ENCODE peak calls at places on chromosomes 2 and 18, in seven cellular contexts. B is GM23248, K is astrocyte of the spinal cord, H is COR-L47, T is HCEC 1CT, E is prostate gland, F is colonic mucosa. O is an unnamed sample.

GRCh38 chr18:23179416-23179815 is 44.1 kb downstream of the CABLES1 start:
- DNase-seq in E (no peak), H (no peak), T (no peak), K (no peak), B (no peak), F (no peak), O (no peak)

GRCh38 chr2:47165001-47165555 is 10.0 kb upstream of the STPG4 start:
- DNase-seq in H (no peak), B (peak), F (no peak), K (no peak), E (no peak), T (peak), O (peak)

GRCh38 chr2:98669675-98670074 is 61.3 kb downstream of the MGAT4A start:
- DNase-seq in K (no peak), H (no peak), E (no peak), F (no peak), B (no peak), T (no peak), O (no peak)

GRCh38 chr2:16324971-16325612 is 340.5 kb downstream of the CYRIA start:
- DNase-seq in K (no peak), H (no peak), B (no peak), T (no peak), F (no peak), E (no peak), O (no peak)

GRCh38 chr2:45728458-45728942 is 77.0 kb downstream of the PRKCE start:
- DNase-seq in F (no peak), B (no peak), H (no peak), T (no peak), K (no peak), E (no peak), O (no peak)

GRCh38 chr2:65413610-65414009 is 18.8 kb downstream of the SPRED2 start:
- DNase-seq in F (no peak), H (no peak), B (no peak), T (no peak), E (no peak), K (no peak), O (peak)

GRCh38 chr2:239926587-239927234 is 98.4 kb downstream of the NDUFA10 start:
- DNase-seq in B (peak), H (no peak), K (no peak), E (no peak), T (no peak), F (peak), O (peak)

GRCh38 chr2:241225545-241225944 is 37.1 kb downstream of the ANO7 start:
- DNase-seq in B (no peak), T (no peak), H (no peak), K (no peak), F (no peak), E (no peak), O (no peak)

GRCh38 chr18:75477913-75478312 is 50.4 kb upstream of the SMIM21 start:
- DNase-seq in H (no peak), T (peak), E (no peak), B (peak), F (no peak), K (peak), O (peak)

GRCh38 chr18:8052237-8052701 is 485.2 kb downstream of the PTPRM start:
- DNase-seq in F (no peak), H (peak), K (peak), T (peak), E (no peak), B (peak), O (peak)

GRCh38 chr2:2269989-2270562 is 61.0 kb downstream of the MYT1L start:
- DNase-seq in B (peak), K (no peak), H (no peak), F (no peak), T (no peak), E (no peak), O (no peak)

GRCh38 chr2:86035883-86036789 is 69.5 kb downstream of the POLR1A start:
- DNase-seq in T (peak), E (peak), B (peak), F (peak), K (peak), H (peak), O (peak)

GRCh38 chr2:222304737-222305509 is 6.1 kb upstream of the PAX3 start:
- DNase-seq in H (no peak), T (no peak), E (no peak), K (peak), B (no peak), F (no peak), O (no peak)

GRCh38 chr2:241001413-241002274 is 3.2 kb downstream of the SNED1 start:
- DNase-seq in F (no peak), T (no peak), B (no peak), K (no peak), E (peak), H (no peak), O (no peak)

GRCh38 chr2:98518106-98518505 is 73.4 kb downstream of the INPP4A start:
- DNase-seq in K (no peak), F (peak), E (no peak), H (no peak), T (peak), B (peak), O (no peak)

GRCh38 chr2:212815453-212815852 is 276.9 kb upstream of the ERBB4 start:
- DNase-seq in T (no peak), B (no peak), F (no peak), E (no peak), K (no peak), H (no peak), O (no peak)

GRCh38 chr2:61853086-61853847 is 593 bp downstream of the FAM161A start:
- DNase-seq in T (peak), K (no peak), B (peak), E (peak), H (peak), F (peak), O (no peak)

GRCh38 chr2:217729426-217730058 is 273.3 kb downstream of the TNS1 start:
- DNase-seq in E (no peak), T (no peak), K (no peak), H (peak), B (peak), F (no peak), O (peak)

GRCh38 chr2:172806426-172807008 is 70.9 kb downstream of the RAPGEF4 start:
- DNase-seq in K (peak), T (peak), H (peak), F (no peak), B (peak), E (peak), O (peak)

GRCh38 chr18:5817821-5818220 is 77.5 kb downstream of the TMEM200C start:
- DNase-seq in H (no peak), B (no peak), F (no peak), K (no peak), T (no peak), E (no peak), O (no peak)

GRCh38 chr18:58364867-58365533 is 263.9 kb downstream of the ALPK2 start:
- DNase-seq in E (no peak), B (peak), F (no peak), K (peak), H (no peak), T (peak), O (peak)

GRCh38 chr18:31487251-31488015 is 10.5 kb upstream of the DSG2 start:
- DNase-seq in F (no peak), H (no peak), K (peak), E (no peak), T (no peak), B (peak), O (peak)

GRCh38 chr2:200640171-200640570 is 54.4 kb downstream of the AOX1 start:
- DNase-seq in B (no peak), K (no peak), T (no peak), F (no peak), H (no peak), E (no peak), O (no peak)

GRCh38 chr18:78732273-78733210 is 247.1 kb upstream of the SALL3 start:
- DNase-seq in T (no peak), K (no peak), E (no peak), F (no peak), H (no peak), B (no peak), O (no peak)

GRCh38 chr18:26655010-26655613 is 106.8 kb upstream of the KCTD1 start:
- DNase-seq in B (peak), K (peak), T (no peak), E (no peak), F (peak), H (no peak), O (no peak)

GRCh38 chr2:241217320-241218031 is 29.0 kb downstream of the ANO7 start:
- DNase-seq in K (peak), B (peak), H (no peak), F (peak), T (peak), E (peak), O (peak)

GRCh38 chr2:211157856-211158463 is 601.6 kb downstream of the CPS1 start:
- DNase-seq in E (peak), H (peak), T (peak), B (peak), K (peak), F (peak), O (peak)

GRCh38 chr18:35524236-35524635 is 26.5 kb upstream of the INO80C start:
- DNase-seq in K (no peak), T (no peak), F (no peak), H (no peak), E (no peak), B (no peak), O (no peak)

GRCh38 chr18:58135170-58135569 is 91.1 kb downstream of the NEDD4L start:
- DNase-seq in E (no peak), F (no peak), B (peak), T (peak), K (peak), H (no peak), O (peak)

GRCh38 chr2:233818639-233819621 is 35.4 kb downstream of the HJURP start:
- DNase-seq in T (no peak), H (no peak), E (no peak), B (no peak), F (no peak), K (no peak), O (no peak)

GRCh38 chr2:241050624-241051577 is 51.2 kb downstream of the MTERF4 start:
- DNase-seq in E (peak), H (no peak), T (no peak), B (no peak), F (peak), K (no peak), O (no peak)

GRCh38 chr2:48905696-48906095 is 150.2 kb upstream of the LHCGR start:
- DNase-seq in F (no peak), B (no peak), T (no peak), E (no peak), K (no peak), H (no peak), O (no peak)

GRCh38 chr2:181586569-181587076 is 70.3 kb downstream of the CERKL start:
- DNase-seq in K (peak), H (peak), F (no peak), E (no peak), B (no peak), T (no peak), O (no peak)

O was measured in IMR-90.